ENCODE peak calls at places on chromosomes 11 and 22, in seven cellular contexts. O is endodermal cell, Y is adipocyte, X is colonic mucosa, S is neuronal stem cell, P is transverse colon, N is tibial nerve. B is an unnamed sample.

GRCh38 chr11:62538470-62539237 is 8.0 kb downstream of the AHNAK start:
- DNase-seq in N (no peak), P (no peak), X (peak; percentile 50), S (no peak), O (no peak), Y (no peak), B (no peak)

GRCh38 chr11:126423154-126423553 is 67.7 kb downstream of the ST3GAL4 start:
- DNase-seq in N (no peak), O (no peak), X (peak; percentile 70), S (no peak), P (peak; percentile 58), Y (no peak), B (no peak)

GRCh38 chr11:614583-615452 is 932 bp downstream of the IRF7 start:
- DNase-seq in S (no peak), P (peak; percentile 61), X (no peak), O (no peak), N (no peak), Y (no peak), B (peak; percentile 12)

GRCh38 chr22:28772633-28773460 is at the start of gene CCDC117:
- DNase-seq in Y (peak; percentile 98), S (peak; percentile 87), P (peak; percentile 96), N (peak; percentile 93), X (peak; percentile 98), O (peak; percentile 97), B (peak; percentile 79)

GRCh38 chr11:64659417-64660144 is 63.4 kb downstream of the NRXN2 start:
- DNase-seq in O (no peak), X (no peak), P (no peak), S (no peak), Y (peak; percentile 46), N (no peak), B (peak; percentile 60)

GRCh38 chr11:113876074-113876797 is 864 bp upstream of the USP28 start:
- DNase-seq in P (peak; percentile 12), N (peak; percentile 17), Y (no peak), O (peak; percentile 49), S (no peak), X (peak; percentile 21), B (no peak)

GRCh38 chr22:48366056-48366455 is 1461.6 kb downstream of the BRD1 start:
- DNase-seq in Y (no peak), X (no peak), S (no peak), N (no peak), P (peak; percentile 1), O (no peak), B (no peak)

GRCh38 chr11:61575886-61576516 is 4.9 kb downstream of the SYT7 start:
- DNase-seq in X (no peak), P (no peak), S (no peak), N (no peak), O (no peak), Y (no peak), B (no peak)

GRCh38 chr11:32435511-32435946 is at the start of gene WT1:
- DNase-seq in S (no peak), X (no peak), P (no peak), N (no peak), Y (no peak), O (peak; percentile 91), B (no peak)

GRCh38 chr11:111733009-111733408 is 33.2 kb downstream of the PPP2R1B start:
- DNase-seq in S (no peak), N (no peak), P (no peak), Y (peak; percentile 85), O (no peak), X (no peak), B (no peak)

GRCh38 chr11:77672276-77672675 is 34.7 kb upstream of the CLNS1A start:
- DNase-seq in P (peak; percentile 61), Y (peak; percentile 84), N (no peak), X (peak; percentile 53), S (no peak), O (no peak), B (no peak)

GRCh38 chr22:17706947-17707346 is 67.3 kb downstream of the BID start:
- DNase-seq in N (no peak), O (no peak), X (no peak), P (no peak), Y (no peak), S (no peak), B (no peak)

GRCh38 chr11:20026629-20027545 is 133.4 kb downstream of the DBX1 start:
- DNase-seq in Y (no peak), N (no peak), O (peak; percentile 97), P (no peak), X (no peak), S (no peak), B (peak; percentile 90)

GRCh38 chr22:40449676-40450035 is 79.3 kb downstream of the SGSM3 start:
- DNase-seq in S (no peak), X (no peak), O (no peak), Y (peak; percentile 77), P (no peak), N (no peak), B (no peak)

GRCh38 chr11:70066136-70066520 is 12.0 kb upstream of the ANO1 start:
- DNase-seq in O (no peak), N (no peak), Y (no peak), S (no peak), P (no peak), X (no peak), B (no peak)

GRCh38 chr11:42840856-42841255 is 470.9 kb upstream of the API5 start:
- DNase-seq in P (no peak), N (no peak), X (no peak), S (no peak), Y (no peak), O (no peak), B (no peak)

GRCh38 chr11:60161107-60161506 is 21.8 kb downstream of the MS4A6A start:
- DNase-seq in P (no peak), S (no peak), N (no peak), O (no peak), X (no peak), Y (no peak), B (no peak)

GRCh38 chr11:47347134-47347533 is 5.4 kb downstream of the MYBPC3 start:
- DNase-seq in S (no peak), X (no peak), O (no peak), Y (no peak), N (no peak), P (no peak), B (no peak)

GRCh38 chr11:118673361-118674093 is 5.9 kb downstream of the TREH start:
- DNase-seq in O (peak; percentile 26), X (no peak), Y (no peak), P (no peak), S (no peak), N (no peak), B (no peak)

GRCh38 chr11:829116-829945 is 1.6 kb downstream of the CRACR2B start:
- DNase-seq in P (peak; percentile 58), X (peak; percentile 58), N (no peak), O (peak; percentile 76), Y (no peak), S (no peak), B (no peak)

GRCh38 chr11:114501901-114502300 is 57.8 kb downstream of the NXPE1 start:
- DNase-seq in O (no peak), X (no peak), S (no peak), N (no peak), Y (no peak), P (no peak), B (no peak)

GRCh38 chr11:117037279-117037951 is 60.8 kb downstream of the SIK3 start:
- DNase-seq in X (no peak), P (no peak), S (no peak), Y (no peak), N (no peak), O (no peak), B (no peak)

GRCh38 chr22:22944268-22944985 is 56.8 kb downstream of the IGLL5 start:
- DNase-seq in Y (no peak), P (peak; percentile 4), X (peak; percentile 14), S (no peak), N (no peak), O (peak; percentile 38), B (no peak)

GRCh38 chr22:38481871-38482332 is 14.0 kb downstream of the KDELR3 start:
- DNase-seq in P (no peak), X (no peak), Y (no peak), S (no peak), O (peak; percentile 44), N (no peak), B (no peak)

GRCh38 chr11:1874406-1875092 is 17.1 kb downstream of the PRR33 start:
- DNase-seq in P (peak; percentile 7), N (no peak), S (no peak), X (no peak), O (no peak), Y (no peak), B (no peak)

GRCh38 chr11:76568144-76568543 is 102.4 kb downstream of the LRRC32 start:
- DNase-seq in S (no peak), Y (no peak), P (no peak), O (no peak), X (no peak), N (no peak), B (no peak)

GRCh38 chr11:68841718-68842426 is at the start of gene CPT1A:
- DNase-seq in X (peak; percentile 86), P (peak; percentile 90), S (no peak), Y (peak; percentile 93), N (peak; percentile 61), O (peak; percentile 87), B (peak; percentile 56)
- H3K4me1 ChIP-seq in X (peaks cover 11% of the 10 kb centered on the region), P (peaks cover 61% of the 10 kb centered on the region), S (peaks cover 12% of the 10 kb centered on the region), Y (peaks cover 59% of the 10 kb centered on the region), N (no peaks in the 10 kb centered on the region), O (no peaks in the 10 kb centered on the region), B (peaks cover 35% of the 10 kb centered on the region)

DNA sequence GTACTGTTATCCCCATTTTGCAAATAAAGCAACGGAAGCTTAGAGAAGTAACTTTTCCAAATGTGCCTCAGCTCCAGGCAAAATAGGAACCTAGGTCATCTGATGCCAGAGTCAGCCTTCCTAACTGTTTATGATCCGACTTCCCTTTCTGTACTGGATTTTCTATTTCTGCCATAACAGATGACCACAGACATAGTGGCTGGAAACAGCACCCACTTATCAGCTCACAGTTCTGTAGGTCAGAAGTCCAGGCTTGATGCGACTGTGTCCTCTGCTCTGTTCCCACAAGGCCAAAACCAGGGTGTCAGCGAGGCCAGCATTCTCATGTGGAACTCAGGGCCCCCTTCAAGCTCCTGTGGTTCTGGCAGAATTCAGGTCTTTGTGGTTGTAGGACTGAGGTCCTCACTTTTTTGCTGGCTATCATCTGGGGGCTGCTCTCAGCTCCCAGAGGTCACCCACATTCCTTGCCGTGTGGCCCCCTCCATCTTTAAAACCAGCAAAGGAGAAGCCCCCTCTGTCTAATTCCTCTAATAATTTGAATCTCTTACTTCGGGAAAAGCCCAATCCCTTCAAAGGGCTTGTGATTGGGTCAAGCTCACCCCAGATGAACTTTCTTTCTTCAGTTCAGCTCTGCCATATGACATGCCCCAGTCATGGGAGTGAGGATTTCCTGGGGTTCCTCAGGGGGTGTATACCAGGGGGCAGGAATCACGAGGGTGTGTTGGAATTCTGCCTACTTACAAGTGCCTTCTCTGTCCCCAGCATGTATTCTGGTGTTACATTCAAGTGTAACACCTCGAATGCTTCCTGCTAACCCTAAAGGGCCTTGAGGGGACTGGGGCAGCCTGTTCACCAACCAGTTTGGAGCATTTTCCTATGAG is 15.3 kb downstream of the KCNJ5 start:
- DNase-seq in O (no peak), S (no peak), P (no peak), X (no peak), Y (no peak), N (no peak), B (no peak)
- H3K4me3 ChIP-seq in O (peak overlapping the region; percentile 70), S (no peak overlapping the region), P (peak overlapping the region; percentile 71), X (peak overlapping the region; percentile 52), Y (no peak overlapping the region), N (peak overlapping the region; percentile 61), B (peak overlapping the region; percentile 74)

GRCh38 chr11:27412192-27412691 is 49.2 kb upstream of the CCDC34 start:
- DNase-seq in P (no peak), O (no peak), Y (no peak), N (no peak), S (no peak), X (no peak), B (no peak)
- H3K4me1 ChIP-seq in P (no peaks in the 10 kb centered on the region), O (no peaks in the 10 kb centered on the region), Y (peaks cover 25% of the 10 kb centered on the region), N (no peaks in the 10 kb centered on the region), S (peaks cover 3% of the 10 kb centered on the region), X (no peaks in the 10 kb centered on the region), B (peaks cover 16% of the 10 kb centered on the region)

GRCh38 chr22:50471197-50471847 is 3.5 kb downstream of the SBF1 start:
- DNase-seq in O (no peak), P (no peak), N (no peak), Y (no peak), S (no peak), X (no peak), B (no peak)
- H3K4me3 ChIP-seq in O (no peak overlapping the region), P (no peak overlapping the region), N (no peak overlapping the region), Y (no peak overlapping the region), S (no peak overlapping the region), X (peak overlapping the region; percentile 1), B (no peak overlapping the region)

B was measured in PC-9.